ENCODE peak calls at places on chromosome 6, in nine cellular contexts. One of them, this sample, is unnamed. For H3K27me3 and H3K36me3, the result is how much of the 10 kb centered on the place peaks cover.

GRCh38 chr6:55617272-55617671 is 38.3 kb upstream of the HMGCLL1 start:
- DNase-seq in heart left ventricle: no peak
- DNase-seq in psoas muscle: no peak
- DNase-seq in GM23248: peak
- DNase-seq in suprapubic skin: no peak
- DNase-seq in sigmoid colon: no peak
- DNase-seq in tibial nerve: no peak
- DNase-seq in effector memory CD4-positive, alpha-beta T cell: no peak
- DNase-seq in CD8-positive, alpha-beta memory T cell: no peak
- DNase-seq in this sample: peak

GRCh38 chr6:95249176-95249575 is 328.2 kb upstream of the MANEA start:
- DNase-seq in CD8-positive, alpha-beta memory T cell: no peak
- DNase-seq in suprapubic skin: no peak
- DNase-seq in sigmoid colon: no peak
- DNase-seq in GM23248: peak
- DNase-seq in effector memory CD4-positive, alpha-beta T cell: no peak
- DNase-seq in heart left ventricle: no peak
- DNase-seq in tibial nerve: no peak
- DNase-seq in psoas muscle: no peak
- DNase-seq in this sample: no peak

GRCh38 chr6:57224769-57225515 is 2.8 kb upstream of the RAB23 start:
- DNase-seq in tibial nerve: no peak
- DNase-seq in CD8-positive, alpha-beta memory T cell: no peak
- DNase-seq in psoas muscle: no peak
- DNase-seq in GM23248: peak
- DNase-seq in heart left ventricle: no peak
- DNase-seq in suprapubic skin: no peak
- DNase-seq in sigmoid colon: no peak
- DNase-seq in effector memory CD4-positive, alpha-beta T cell: no peak
- DNase-seq in this sample: no peak

GRCh38 chr6:27126815-27127537 is 120.5 kb upstream of the PRSS16 start:
- DNase-seq in psoas muscle: peak
- DNase-seq in tibial nerve: peak
- DNase-seq in heart left ventricle: peak
- DNase-seq in suprapubic skin: peak
- DNase-seq in effector memory CD4-positive, alpha-beta T cell: peak
- DNase-seq in sigmoid colon: peak
- DNase-seq in CD8-positive, alpha-beta memory T cell: peak
- DNase-seq in GM23248: peak
- DNase-seq in this sample: peak

GRCh38 chr6:90397929-90398674 is 101.5 kb upstream of the BACH2 start:
- DNase-seq in psoas muscle: no peak
- DNase-seq in GM23248: no peak
- DNase-seq in heart left ventricle: no peak
- DNase-seq in suprapubic skin: no peak
- DNase-seq in CD8-positive, alpha-beta memory T cell: peak
- DNase-seq in tibial nerve: no peak
- DNase-seq in sigmoid colon: no peak
- DNase-seq in effector memory CD4-positive, alpha-beta T cell: peak
- DNase-seq in this sample: no peak

GRCh38 chr6:168116446-168116974 is 37.5 kb upstream of the FRMD1 start:
- DNase-seq in sigmoid colon: peak
- DNase-seq in psoas muscle: no peak
- DNase-seq in suprapubic skin: peak
- DNase-seq in effector memory CD4-positive, alpha-beta T cell: no peak
- DNase-seq in heart left ventricle: no peak
- DNase-seq in GM23248: no peak
- DNase-seq in tibial nerve: peak
- DNase-seq in CD8-positive, alpha-beta memory T cell: no peak
- DNase-seq in this sample: no peak

GRCh38 chr6:138593100-138593877 is 94.0 kb upstream of the NHSL1 start:
- DNase-seq in suprapubic skin: no peak
- DNase-seq in psoas muscle: peak
- DNase-seq in CD8-positive, alpha-beta memory T cell: peak
- DNase-seq in effector memory CD4-positive, alpha-beta T cell: no peak
- DNase-seq in tibial nerve: no peak
- DNase-seq in sigmoid colon: peak
- DNase-seq in GM23248: peak
- DNase-seq in heart left ventricle: no peak
- DNase-seq in this sample: no peak

GRCh38 chr6:98272061-98272460 is 562.3 kb upstream of the POU3F2 start:
- DNase-seq in suprapubic skin: no peak
- DNase-seq in heart left ventricle: no peak
- DNase-seq in GM23248: no peak
- DNase-seq in sigmoid colon: no peak
- DNase-seq in tibial nerve: no peak
- DNase-seq in psoas muscle: no peak
- DNase-seq in effector memory CD4-positive, alpha-beta T cell: no peak
- DNase-seq in CD8-positive, alpha-beta memory T cell: no peak
- DNase-seq in this sample: no peak

GRCh38 chr6:27608916-27609883 is 136.3 kb upstream of the ZNF184 start:
- DNase-seq in heart left ventricle: no peak
- DNase-seq in suprapubic skin: no peak
- DNase-seq in tibial nerve: no peak
- DNase-seq in sigmoid colon: no peak
- DNase-seq in psoas muscle: no peak
- DNase-seq in GM23248: peak
- DNase-seq in effector memory CD4-positive, alpha-beta T cell: no peak
- DNase-seq in CD8-positive, alpha-beta memory T cell: no peak
- DNase-seq in this sample: peak

GRCh38 chr6:66478705-66479104 is 771.7 kb upstream of the EYS start:
- DNase-seq in tibial nerve: no peak
- DNase-seq in sigmoid colon: no peak
- DNase-seq in suprapubic skin: no peak
- DNase-seq in GM23248: no peak
- DNase-seq in effector memory CD4-positive, alpha-beta T cell: no peak
- DNase-seq in psoas muscle: no peak
- DNase-seq in heart left ventricle: no peak
- DNase-seq in CD8-positive, alpha-beta memory T cell: no peak
- DNase-seq in this sample: no peak

GRCh38 chr6:108651781-108652227 is 91.1 kb downstream of the FOXO3 start:
- DNase-seq in tibial nerve: no peak
- DNase-seq in heart left ventricle: no peak
- DNase-seq in psoas muscle: peak
- DNase-seq in sigmoid colon: peak
- DNase-seq in GM23248: peak
- DNase-seq in CD8-positive, alpha-beta memory T cell: no peak
- DNase-seq in effector memory CD4-positive, alpha-beta T cell: no peak
- DNase-seq in suprapubic skin: no peak
- DNase-seq in this sample: no peak

GRCh38 chr6:66161546-66162108 is 454.6 kb upstream of the EYS start:
- DNase-seq in CD8-positive, alpha-beta memory T cell: no peak
- DNase-seq in suprapubic skin: no peak
- DNase-seq in effector memory CD4-positive, alpha-beta T cell: no peak
- DNase-seq in GM23248: peak
- DNase-seq in tibial nerve: no peak
- DNase-seq in sigmoid colon: no peak
- DNase-seq in heart left ventricle: no peak
- DNase-seq in psoas muscle: no peak
- DNase-seq in this sample: no peak

GRCh38 chr6:43924222-43924702 is 154.3 kb downstream of the VEGFA start:
- DNase-seq in suprapubic skin: no peak
- DNase-seq in effector memory CD4-positive, alpha-beta T cell: no peak
- DNase-seq in tibial nerve: no peak
- DNase-seq in CD8-positive, alpha-beta memory T cell: peak
- DNase-seq in psoas muscle: no peak
- DNase-seq in sigmoid colon: peak
- DNase-seq in heart left ventricle: no peak
- DNase-seq in GM23248: peak
- DNase-seq in this sample: no peak

GRCh38 chr6:158505194-158505593 is 54.7 kb upstream of the TMEM181 start:
- DNase-seq in sigmoid colon: no peak
- DNase-seq in GM23248: no peak
- DNase-seq in effector memory CD4-positive, alpha-beta T cell: no peak
- DNase-seq in psoas muscle: no peak
- DNase-seq in tibial nerve: no peak
- DNase-seq in suprapubic skin: no peak
- DNase-seq in CD8-positive, alpha-beta memory T cell: no peak
- DNase-seq in heart left ventricle: no peak
- DNase-seq in this sample: no peak

GRCh38 chr6:45724511-45724910 is 291.1 kb downstream of the CLIC5 start:
- DNase-seq in GM23248: peak
- DNase-seq in CD8-positive, alpha-beta memory T cell: no peak
- DNase-seq in psoas muscle: no peak
- DNase-seq in effector memory CD4-positive, alpha-beta T cell: no peak
- DNase-seq in tibial nerve: no peak
- DNase-seq in sigmoid colon: no peak
- DNase-seq in suprapubic skin: no peak
- DNase-seq in heart left ventricle: no peak
- DNase-seq in this sample: no peak

GRCh38 chr6:69398729-69399128 is 398.1 kb downstream of the LMBRD1 start:
- DNase-seq in suprapubic skin: no peak
- DNase-seq in effector memory CD4-positive, alpha-beta T cell: no peak
- DNase-seq in GM23248: no peak
- DNase-seq in heart left ventricle: no peak
- DNase-seq in tibial nerve: no peak
- DNase-seq in sigmoid colon: no peak
- DNase-seq in psoas muscle: no peak
- DNase-seq in CD8-positive, alpha-beta memory T cell: no peak
- DNase-seq in this sample: no peak

GRCh38 chr6:67694127-67694526 is 941.0 kb upstream of the ADGRB3 start:
- DNase-seq in psoas muscle: no peak
- DNase-seq in suprapubic skin: no peak
- DNase-seq in GM23248: no peak
- DNase-seq in tibial nerve: no peak
- DNase-seq in sigmoid colon: no peak
- DNase-seq in heart left ventricle: no peak
- DNase-seq in CD8-positive, alpha-beta memory T cell: no peak
- DNase-seq in effector memory CD4-positive, alpha-beta T cell: no peak
- DNase-seq in this sample: no peak

GRCh38 chr6:49423817-49424216 is 39.2 kb downstream of the MMUT start:
- DNase-seq in GM23248: peak
- DNase-seq in suprapubic skin: no peak
- DNase-seq in psoas muscle: no peak
- DNase-seq in tibial nerve: no peak
- DNase-seq in heart left ventricle: no peak
- DNase-seq in sigmoid colon: no peak
- DNase-seq in CD8-positive, alpha-beta memory T cell: no peak
- DNase-seq in effector memory CD4-positive, alpha-beta T cell: no peak
- DNase-seq in this sample: no peak

GRCh38 chr6:47094351-47094925 is 52.3 kb upstream of the ADGRF1 start:
- DNase-seq in suprapubic skin: no peak
- DNase-seq in effector memory CD4-positive, alpha-beta T cell: no peak
- DNase-seq in tibial nerve: no peak
- DNase-seq in CD8-positive, alpha-beta memory T cell: no peak
- DNase-seq in psoas muscle: no peak
- DNase-seq in heart left ventricle: no peak
- DNase-seq in GM23248: no peak
- DNase-seq in sigmoid colon: no peak
- DNase-seq in this sample: no peak

DNA sequence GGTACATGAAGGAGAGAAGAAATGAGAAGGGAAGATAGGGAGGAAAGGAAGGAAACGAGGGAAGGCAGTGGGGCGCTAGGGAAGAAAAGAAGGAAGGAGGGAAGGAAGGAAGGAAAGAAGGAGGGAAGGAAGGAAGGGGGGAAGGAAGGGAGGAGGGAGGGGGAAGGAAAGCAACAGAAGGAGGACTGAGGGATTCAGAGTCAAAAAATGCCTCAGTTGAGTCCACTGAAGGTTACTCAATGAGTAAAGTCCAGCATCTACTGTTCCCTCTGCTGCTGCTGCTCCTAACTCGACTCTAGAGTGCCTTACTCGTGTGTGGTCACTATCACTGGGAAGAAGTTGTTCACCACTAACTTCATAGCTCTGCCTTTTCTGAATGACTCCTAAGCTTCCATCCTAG is 33.8 kb downstream of the PHACTR1 start:
- DNase-seq in CD8-positive, alpha-beta memory T cell: no peak
- DNase-seq in effector memory CD4-positive, alpha-beta T cell: no peak
- DNase-seq in GM23248: no peak
- DNase-seq in sigmoid colon: no peak
- DNase-seq in suprapubic skin: no peak
- DNase-seq in tibial nerve: no peak
- DNase-seq in psoas muscle: no peak
- DNase-seq in heart left ventricle: no peak
- DNase-seq in this sample: peak
- H3K4me3 ChIP-seq in CD8-positive, alpha-beta memory T cell: no peak
- H3K4me3 ChIP-seq in effector memory CD4-positive, alpha-beta T cell: no peak
- H3K4me3 ChIP-seq in GM23248: no peak
- H3K4me3 ChIP-seq in sigmoid colon: no peak
- H3K4me3 ChIP-seq in suprapubic skin: no peak
- H3K4me3 ChIP-seq in tibial nerve: no peak
- H3K4me3 ChIP-seq in psoas muscle: no peak
- H3K4me3 ChIP-seq in heart left ventricle: no peak
- H3K4me3 ChIP-seq in this sample: peak

GRCh38 chr6:35213824-35214756 is at the start of gene SCUBE3:
- DNase-seq in CD8-positive, alpha-beta memory T cell: no peak
- DNase-seq in psoas muscle: peak
- DNase-seq in sigmoid colon: no peak
- DNase-seq in heart left ventricle: peak
- DNase-seq in tibial nerve: no peak
- DNase-seq in GM23248: peak
- DNase-seq in effector memory CD4-positive, alpha-beta T cell: no peak
- DNase-seq in suprapubic skin: no peak
- DNase-seq in this sample: peak
- H3K27me3 ChIP-seq in CD8-positive, alpha-beta memory T cell: under half
- H3K27me3 ChIP-seq in psoas muscle: under half
- H3K27me3 ChIP-seq in sigmoid colon: under half
- H3K27me3 ChIP-seq in heart left ventricle: half or more
- H3K27me3 ChIP-seq in tibial nerve: half or more
- H3K27me3 ChIP-seq in GM23248: under half
- H3K27me3 ChIP-seq in effector memory CD4-positive, alpha-beta T cell: under half
- H3K27me3 ChIP-seq in suprapubic skin: half or more
- H3K27me3 ChIP-seq in this sample: half or more

GRCh38 chr6:30590509-30590908 is 19.3 kb downstream of the ABCF1 start:
- DNase-seq in sigmoid colon: no peak
- DNase-seq in effector memory CD4-positive, alpha-beta T cell: no peak
- DNase-seq in CD8-positive, alpha-beta memory T cell: no peak
- DNase-seq in psoas muscle: no peak
- DNase-seq in tibial nerve: no peak
- DNase-seq in GM23248: peak
- DNase-seq in suprapubic skin: no peak
- DNase-seq in heart left ventricle: no peak
- DNase-seq in this sample: peak

GRCh38 chr6:30592287-30592686 is 21.0 kb downstream of the ABCF1 start:
- DNase-seq in heart left ventricle: no peak
- DNase-seq in CD8-positive, alpha-beta memory T cell: no peak
- DNase-seq in tibial nerve: no peak
- DNase-seq in GM23248: no peak
- DNase-seq in psoas muscle: no peak
- DNase-seq in effector memory CD4-positive, alpha-beta T cell: no peak
- DNase-seq in sigmoid colon: no peak
- DNase-seq in suprapubic skin: no peak
- DNase-seq in this sample: no peak

GRCh38 chr6:30589754-30590358 is 18.6 kb downstream of the ABCF1 start:
- DNase-seq in GM23248: no peak
- DNase-seq in tibial nerve: no peak
- DNase-seq in sigmoid colon: no peak
- DNase-seq in heart left ventricle: no peak
- DNase-seq in psoas muscle: no peak
- DNase-seq in suprapubic skin: no peak
- DNase-seq in CD8-positive, alpha-beta memory T cell: no peak
- DNase-seq in effector memory CD4-positive, alpha-beta T cell: no peak
- DNase-seq in this sample: peak

GRCh38 chr6:30591008-30591407 is 19.8 kb downstream of the ABCF1 start:
- DNase-seq in effector memory CD4-positive, alpha-beta T cell: no peak
- DNase-seq in psoas muscle: no peak
- DNase-seq in tibial nerve: no peak
- DNase-seq in GM23248: peak
- DNase-seq in sigmoid colon: no peak
- DNase-seq in suprapubic skin: no peak
- DNase-seq in CD8-positive, alpha-beta memory T cell: no peak
- DNase-seq in heart left ventricle: no peak
- DNase-seq in this sample: no peak
- H3K36me3 ChIP-seq in effector memory CD4-positive, alpha-beta T cell: half or more
- H3K36me3 ChIP-seq in psoas muscle: half or more
- H3K36me3 ChIP-seq in tibial nerve: under half
- H3K36me3 ChIP-seq in GM23248: half or more
- H3K36me3 ChIP-seq in sigmoid colon: half or more
- H3K36me3 ChIP-seq in suprapubic skin: half or more
- H3K36me3 ChIP-seq in CD8-positive, alpha-beta memory T cell: under half
- H3K36me3 ChIP-seq in heart left ventricle: half or more
- H3K36me3 ChIP-seq in this sample: under half

GRCh38 chr6:78570044-78570443 is 297.3 kb upstream of the IRAK1BP1 start:
- DNase-seq in tibial nerve: no peak
- DNase-seq in psoas muscle: no peak
- DNase-seq in GM23248: no peak
- DNase-seq in CD8-positive, alpha-beta memory T cell: no peak
- DNase-seq in suprapubic skin: no peak
- DNase-seq in sigmoid colon: no peak
- DNase-seq in heart left ventricle: no peak
- DNase-seq in effector memory CD4-positive, alpha-beta T cell: no peak
- DNase-seq in this sample: peak
- H3K4me3 ChIP-seq in tibial nerve: no peak
- H3K4me3 ChIP-seq in psoas muscle: no peak
- H3K4me3 ChIP-seq in GM23248: no peak
- H3K4me3 ChIP-seq in CD8-positive, alpha-beta memory T cell: no peak
- H3K4me3 ChIP-seq in suprapubic skin: no peak
- H3K4me3 ChIP-seq in sigmoid colon: no peak
- H3K4me3 ChIP-seq in heart left ventricle: no peak
- H3K4me3 ChIP-seq in effector memory CD4-positive, alpha-beta T cell: no peak
- H3K4me3 ChIP-seq in this sample: no peak

This sample was measured in H7.